ENCODE peak calls at places on chromosomes 12 and 14, in four cellular contexts. One of them, this sample, is unnamed.

GRCh38 chr12:20950248-20950647 is 139.7 kb downstream of the SLCO1B3 start:
- DNase-seq in HS-27A: peak
- DNase-seq in stimulated activated CD4-positive, alpha-beta T cell treated with anti-CD3 and anti-CD28 coated beads, Interleukin-4, amount 100 ng/mL, for 1 hour: no peak
- DNase-seq in stimulated activated naive CD8-positive, alpha-beta T cell treated with anti-CD3 and anti-CD28 coated beads, Interleukin-15, Interleukin-2, amounts not matched to agents 100 U/mL and 50 U/mL, for 24 hours: no peak
- DNase-seq in this sample: no peak

GRCh38 chr12:4278582-4278939 is 5.0 kb downstream of the CCND2 start:
- DNase-seq in HS-27A: no peak
- DNase-seq in stimulated activated CD4-positive, alpha-beta T cell treated with anti-CD3 and anti-CD28 coated beads, Interleukin-4, amount 100 ng/mL, for 1 hour: no peak
- DNase-seq in stimulated activated naive CD8-positive, alpha-beta T cell treated with anti-CD3 and anti-CD28 coated beads, Interleukin-15, Interleukin-2, amounts not matched to agents 100 U/mL and 50 U/mL, for 24 hours: no peak
- DNase-seq in this sample: no peak

GRCh38 chr14:55913324-55914035 is 204.7 kb upstream of the PELI2 start:
- DNase-seq in HS-27A: no peak
- DNase-seq in stimulated activated CD4-positive, alpha-beta T cell treated with anti-CD3 and anti-CD28 coated beads, Interleukin-4, amount 100 ng/mL, for 1 hour: no peak
- DNase-seq in stimulated activated naive CD8-positive, alpha-beta T cell treated with anti-CD3 and anti-CD28 coated beads, Interleukin-15, Interleukin-2, amounts not matched to agents 100 U/mL and 50 U/mL, for 24 hours: no peak
- DNase-seq in this sample: no peak

GRCh38 chr12:65194949-65195348 is 25.6 kb downstream of the LEMD3 start:
- DNase-seq in HS-27A: no peak
- DNase-seq in stimulated activated CD4-positive, alpha-beta T cell treated with anti-CD3 and anti-CD28 coated beads, Interleukin-4, amount 100 ng/mL, for 1 hour: no peak
- DNase-seq in stimulated activated naive CD8-positive, alpha-beta T cell treated with anti-CD3 and anti-CD28 coated beads, Interleukin-15, Interleukin-2, amounts not matched to agents 100 U/mL and 50 U/mL, for 24 hours: no peak
- DNase-seq in this sample: no peak

GRCh38 chr12:130713581-130713991 is 2.5 kb downstream of the RIMBP2 start:
- DNase-seq in HS-27A: no peak
- DNase-seq in stimulated activated CD4-positive, alpha-beta T cell treated with anti-CD3 and anti-CD28 coated beads, Interleukin-4, amount 100 ng/mL, for 1 hour: no peak
- DNase-seq in stimulated activated naive CD8-positive, alpha-beta T cell treated with anti-CD3 and anti-CD28 coated beads, Interleukin-15, Interleukin-2, amounts not matched to agents 100 U/mL and 50 U/mL, for 24 hours: no peak
- DNase-seq in this sample: no peak

GRCh38 chr14:61545716-61546455 is 149.4 kb upstream of the HIF1A start:
- DNase-seq in HS-27A: no peak
- DNase-seq in stimulated activated CD4-positive, alpha-beta T cell treated with anti-CD3 and anti-CD28 coated beads, Interleukin-4, amount 100 ng/mL, for 1 hour: no peak
- DNase-seq in stimulated activated naive CD8-positive, alpha-beta T cell treated with anti-CD3 and anti-CD28 coated beads, Interleukin-15, Interleukin-2, amounts not matched to agents 100 U/mL and 50 U/mL, for 24 hours: no peak
- DNase-seq in this sample: no peak

GRCh38 chr12:50971946-50972345 is 19.6 kb downstream of the HIGD1C start:
- DNase-seq in HS-27A: no peak
- DNase-seq in stimulated activated CD4-positive, alpha-beta T cell treated with anti-CD3 and anti-CD28 coated beads, Interleukin-4, amount 100 ng/mL, for 1 hour: no peak
- DNase-seq in stimulated activated naive CD8-positive, alpha-beta T cell treated with anti-CD3 and anti-CD28 coated beads, Interleukin-15, Interleukin-2, amounts not matched to agents 100 U/mL and 50 U/mL, for 24 hours: no peak
- DNase-seq in this sample: no peak

GRCh38 chr12:58372298-58372697 is 430.9 kb downstream of the ATP23 start:
- DNase-seq in HS-27A: no peak
- DNase-seq in stimulated activated CD4-positive, alpha-beta T cell treated with anti-CD3 and anti-CD28 coated beads, Interleukin-4, amount 100 ng/mL, for 1 hour: no peak
- DNase-seq in stimulated activated naive CD8-positive, alpha-beta T cell treated with anti-CD3 and anti-CD28 coated beads, Interleukin-15, Interleukin-2, amounts not matched to agents 100 U/mL and 50 U/mL, for 24 hours: no peak
- DNase-seq in this sample: no peak

GRCh38 chr14:70886421-70887206 is 20.6 kb upstream of the PCNX1 start:
- DNase-seq in HS-27A: no peak
- DNase-seq in stimulated activated CD4-positive, alpha-beta T cell treated with anti-CD3 and anti-CD28 coated beads, Interleukin-4, amount 100 ng/mL, for 1 hour: no peak
- DNase-seq in stimulated activated naive CD8-positive, alpha-beta T cell treated with anti-CD3 and anti-CD28 coated beads, Interleukin-15, Interleukin-2, amounts not matched to agents 100 U/mL and 50 U/mL, for 24 hours: peak
- DNase-seq in this sample: no peak

GRCh38 chr12:120252071-120252906 is 13.2 kb downstream of the PXN start:
- DNase-seq in HS-27A: no peak
- DNase-seq in stimulated activated CD4-positive, alpha-beta T cell treated with anti-CD3 and anti-CD28 coated beads, Interleukin-4, amount 100 ng/mL, for 1 hour: peak
- DNase-seq in stimulated activated naive CD8-positive, alpha-beta T cell treated with anti-CD3 and anti-CD28 coated beads, Interleukin-15, Interleukin-2, amounts not matched to agents 100 U/mL and 50 U/mL, for 24 hours: peak
- DNase-seq in this sample: no peak

GRCh38 chr12:109609256-109609821 is 35.7 kb downstream of the MVK start:
- DNase-seq in HS-27A: no peak
- DNase-seq in stimulated activated CD4-positive, alpha-beta T cell treated with anti-CD3 and anti-CD28 coated beads, Interleukin-4, amount 100 ng/mL, for 1 hour: no peak
- DNase-seq in stimulated activated naive CD8-positive, alpha-beta T cell treated with anti-CD3 and anti-CD28 coated beads, Interleukin-15, Interleukin-2, amounts not matched to agents 100 U/mL and 50 U/mL, for 24 hours: no peak
- DNase-seq in this sample: no peak

GRCh38 chr14:75369506-75369905 is 58.3 kb upstream of the JDP2 start:
- DNase-seq in HS-27A: no peak
- DNase-seq in stimulated activated CD4-positive, alpha-beta T cell treated with anti-CD3 and anti-CD28 coated beads, Interleukin-4, amount 100 ng/mL, for 1 hour: no peak
- DNase-seq in stimulated activated naive CD8-positive, alpha-beta T cell treated with anti-CD3 and anti-CD28 coated beads, Interleukin-15, Interleukin-2, amounts not matched to agents 100 U/mL and 50 U/mL, for 24 hours: no peak
- DNase-seq in this sample: no peak

GRCh38 chr12:123474493-123475255 is 16.7 kb downstream of the SNRNP35 start:
- DNase-seq in HS-27A: no peak
- DNase-seq in stimulated activated CD4-positive, alpha-beta T cell treated with anti-CD3 and anti-CD28 coated beads, Interleukin-4, amount 100 ng/mL, for 1 hour: no peak
- DNase-seq in stimulated activated naive CD8-positive, alpha-beta T cell treated with anti-CD3 and anti-CD28 coated beads, Interleukin-15, Interleukin-2, amounts not matched to agents 100 U/mL and 50 U/mL, for 24 hours: no peak
- DNase-seq in this sample: no peak

GRCh38 chr14:99420711-99421110 is 59.9 kb downstream of the SETD3 start:
- DNase-seq in HS-27A: no peak
- DNase-seq in stimulated activated CD4-positive, alpha-beta T cell treated with anti-CD3 and anti-CD28 coated beads, Interleukin-4, amount 100 ng/mL, for 1 hour: no peak
- DNase-seq in stimulated activated naive CD8-positive, alpha-beta T cell treated with anti-CD3 and anti-CD28 coated beads, Interleukin-15, Interleukin-2, amounts not matched to agents 100 U/mL and 50 U/mL, for 24 hours: no peak
- DNase-seq in this sample: no peak

GRCh38 chr12:84507914-84508313 is 404.7 kb downstream of the SLC6A15 start:
- DNase-seq in HS-27A: no peak
- DNase-seq in stimulated activated CD4-positive, alpha-beta T cell treated with anti-CD3 and anti-CD28 coated beads, Interleukin-4, amount 100 ng/mL, for 1 hour: no peak
- DNase-seq in stimulated activated naive CD8-positive, alpha-beta T cell treated with anti-CD3 and anti-CD28 coated beads, Interleukin-15, Interleukin-2, amounts not matched to agents 100 U/mL and 50 U/mL, for 24 hours: no peak
- DNase-seq in this sample: no peak

GRCh38 chr12:84497819-84498218 is 414.8 kb downstream of the SLC6A15 start:
- DNase-seq in HS-27A: no peak
- DNase-seq in stimulated activated CD4-positive, alpha-beta T cell treated with anti-CD3 and anti-CD28 coated beads, Interleukin-4, amount 100 ng/mL, for 1 hour: no peak
- DNase-seq in stimulated activated naive CD8-positive, alpha-beta T cell treated with anti-CD3 and anti-CD28 coated beads, Interleukin-15, Interleukin-2, amounts not matched to agents 100 U/mL and 50 U/mL, for 24 hours: no peak
- DNase-seq in this sample: no peak

GRCh38 chr12:50764861-50765324 is 992 bp downstream of the ATF1 start:
- DNase-seq in HS-27A: no peak
- DNase-seq in stimulated activated CD4-positive, alpha-beta T cell treated with anti-CD3 and anti-CD28 coated beads, Interleukin-4, amount 100 ng/mL, for 1 hour: no peak
- DNase-seq in stimulated activated naive CD8-positive, alpha-beta T cell treated with anti-CD3 and anti-CD28 coated beads, Interleukin-15, Interleukin-2, amounts not matched to agents 100 U/mL and 50 U/mL, for 24 hours: no peak
- DNase-seq in this sample: no peak

GRCh38 chr12:115990241-115990640 is 287.3 kb downstream of the MED13L start:
- DNase-seq in HS-27A: no peak
- DNase-seq in stimulated activated CD4-positive, alpha-beta T cell treated with anti-CD3 and anti-CD28 coated beads, Interleukin-4, amount 100 ng/mL, for 1 hour: no peak
- DNase-seq in stimulated activated naive CD8-positive, alpha-beta T cell treated with anti-CD3 and anti-CD28 coated beads, Interleukin-15, Interleukin-2, amounts not matched to agents 100 U/mL and 50 U/mL, for 24 hours: no peak
- DNase-seq in this sample: no peak

GRCh38 chr14:84804498-84805294 is 725.2 kb upstream of the FLRT2 start:
- DNase-seq in HS-27A: no peak
- DNase-seq in stimulated activated CD4-positive, alpha-beta T cell treated with anti-CD3 and anti-CD28 coated beads, Interleukin-4, amount 100 ng/mL, for 1 hour: no peak
- DNase-seq in stimulated activated naive CD8-positive, alpha-beta T cell treated with anti-CD3 and anti-CD28 coated beads, Interleukin-15, Interleukin-2, amounts not matched to agents 100 U/mL and 50 U/mL, for 24 hours: no peak
- DNase-seq in this sample: no peak

This sample was measured in glomerular endothelial cell.